ENCODE peak calls at places on chromosomes 3 and 15, in six cellular contexts. Y is esophagus muscularis mucosa; P is stimulated activated naive CD4-positive, alpha-beta T cell; A is mesenteric fat pad; C is iPS DF 6.9; V is posterior cingulate gyrus. Z is an unnamed sample.
A peak's percentile ranks its signal among the peaks of the same experiment; 100 is the strongest.

GRCh38 chr15:74141591-74141990 is 11.2 kb downstream of the ISLR2 start:
- DNase-seq in Y (no peak), P (no peak), A (no peak), C (no peak), V (no peak), Z (no peak)

GRCh38 chr15:48759921-48760320 is 50.9 kb downstream of the CEP152 start:
- DNase-seq in Y (no peak), P (no peak), A (no peak), C (peak; percentile 5), V (no peak), Z (no peak)

GRCh38 chr15:78855746-78856145 is 16.9 kb upstream of the MORF4L1 start:
- DNase-seq in Y (no peak), P (no peak), A (no peak), C (no peak), V (no peak), Z (no peak)

GRCh38 chr3:184748219-184749135 is 36.6 kb upstream of the MAGEF1 start:
- DNase-seq in Y (no peak), P (no peak), A (no peak), C (no peak), V (no peak), Z (peak; percentile 7)

GRCh38 chr3:102144063-102144462 is 290.8 kb upstream of the ZPLD1 start:
- DNase-seq in Y (no peak), P (no peak), A (no peak), C (no peak), V (no peak), Z (no peak)

GRCh38 chr15:40875996-40876740 is 2.1 kb upstream of the RHOV start:
- DNase-seq in Y (no peak), P (no peak), A (no peak), C (no peak), V (no peak), Z (no peak)

GRCh38 chr15:65663521-65663920 is 41.8 kb downstream of the SLC24A1 start:
- DNase-seq in Y (no peak), P (no peak), A (no peak), C (no peak), V (no peak), Z (no peak)

GRCh38 chr3:4712109-4712508 is 219.0 kb downstream of the ITPR1 start:
- DNase-seq in Y (no peak), P (no peak), A (no peak), C (no peak), V (no peak), Z (no peak)

GRCh38 chr15:61228025-61228901 is 839 bp downstream of the RORA start:
- DNase-seq in Y (no peak), P (no peak), A (no peak), C (no peak), V (peak; percentile 75), Z (no peak)

GRCh38 chr3:182094321-182094720 is 382.6 kb downstream of the SOX2 start:
- DNase-seq in Y (no peak), P (no peak), A (no peak), C (no peak), V (no peak), Z (no peak)

GRCh38 chr3:149288655-149289054 is 44.8 kb downstream of the TM4SF18 start:
- DNase-seq in Y (peak; percentile 72), P (no peak), A (no peak), C (no peak), V (no peak), Z (no peak)

GRCh38 chr3:181700168-181701087 is 11.3 kb upstream of the SOX2 start:
- DNase-seq in Y (no peak), P (peak; percentile 3), A (no peak), C (no peak), V (peak; percentile 84), Z (peak; percentile 32)